ENCODE peak calls at places on chromosome 6, in six cellular contexts. W is SK-N-SH, E is K562, R is GM12878, Z is HCT116, V is H1. U is an unnamed sample.

GRCh38 chr6:150753404-150754184 is 111.9 kb upstream of the MTHFD1L start:
- DNase-seq in W (no peak), E (no peak), R (no peak), Z (no peak), V (no peak), U (no peak)

GRCh38 chr6:138593100-138593877 is 94.0 kb upstream of the NHSL1 start:
- DNase-seq in W (no peak), E (no peak), R (peak), Z (peak), V (no peak), U (no peak)

GRCh38 chr6:117078624-117079023 is 186.7 kb upstream of the VGLL2 start:
- DNase-seq in W (no peak), E (no peak), R (no peak), Z (no peak), V (no peak), U (no peak)

GRCh38 chr6:24864345-24864744 is 65.6 kb upstream of the ARMH2 start:
- DNase-seq in W (no peak), E (no peak), R (no peak), Z (no peak), V (no peak), U (no peak)

GRCh38 chr6:51382838-51383237 is 564.2 kb downstream of the TFAP2B start:
- DNase-seq in W (no peak), E (no peak), R (no peak), Z (no peak), V (no peak), U (no peak)

GRCh38 chr6:52213127-52213526 is 27.0 kb downstream of the IL17A start:
- DNase-seq in W (no peak), E (no peak), R (no peak), Z (no peak), V (no peak), U (no peak)

GRCh38 chr6:140601409-140601808 is 1227.0 kb upstream of the CITED2 start:
- DNase-seq in W (no peak), E (no peak), R (no peak), Z (no peak), V (no peak), U (no peak)

GRCh38 chr6:25922301-25922700 is 8.2 kb downstream of the SLC17A2 start:
- DNase-seq in W (no peak), E (no peak), R (no peak), Z (no peak), V (no peak), U (no peak)

GRCh38 chr6:31948753-31949413 is 3.0 kb downstream of the CFB start:
- DNase-seq in W (no peak), E (peak), R (no peak), Z (no peak), V (no peak), U (no peak)

GRCh38 chr6:143555582-143555981 is 44.1 kb upstream of the FUCA2 start:
- DNase-seq in W (no peak), E (no peak), R (no peak), Z (no peak), V (no peak), U (no peak)

GRCh38 chr6:144179817-144180216 is 29.5 kb downstream of the STX11 start:
- DNase-seq in W (no peak), E (no peak), R (no peak), Z (no peak), V (no peak), U (no peak)

GRCh38 chr6:12718025-12718424 is 1.5 kb downstream of the PHACTR1 start:
- DNase-seq in W (no peak), E (no peak), R (no peak), Z (no peak), V (no peak), U (no peak)

GRCh38 chr6:15038013-15038791 is 207.7 kb upstream of the JARID2 start:
- DNase-seq in W (no peak), E (no peak), R (no peak), Z (no peak), V (peak), U (no peak)

GRCh38 chr6:12196326-12196936 is 93.7 kb upstream of the EDN1 start:
- DNase-seq in W (no peak), E (no peak), R (no peak), Z (no peak), V (no peak), U (no peak)

GRCh38 chr6:83057705-83058321 is 7.8 kb downstream of the UBE3D start:
- DNase-seq in W (peak), E (peak), R (no peak), Z (peak), V (peak), U (peak)

GRCh38 chr6:130307752-130308361 is 58.0 kb upstream of the TMEM200A start:
- DNase-seq in W (no peak), E (no peak), R (no peak), Z (no peak), V (no peak), U (no peak)

GRCh38 chr6:137494281-137494966 is at the start of gene OLIG3:
- DNase-seq in W (no peak), E (no peak), R (no peak), Z (no peak), V (peak), U (no peak)

GRCh38 chr6:137904822-137905617 is 38.0 kb downstream of the TNFAIP3 start:
- DNase-seq in W (no peak), E (no peak), R (no peak), Z (no peak), V (no peak), U (no peak)

GRCh38 chr6:53800976-53801375 is 6.2 kb downstream of the LRRC1 start:
- DNase-seq in W (no peak), E (no peak), R (no peak), Z (no peak), V (no peak), U (no peak)

GRCh38 chr6:90393232-90393884 is 96.7 kb upstream of the BACH2 start:
- DNase-seq in W (peak), E (peak), R (no peak), Z (peak), V (peak), U (peak)

GRCh38 chr6:46290435-46290834 is 119.7 kb upstream of the ENPP5 start:
- DNase-seq in W (no peak), E (no peak), R (no peak), Z (no peak), V (no peak), U (no peak)

GRCh38 chr6:85127696-85128225 is 322.1 kb upstream of the NT5E start:
- DNase-seq in W (no peak), E (no peak), R (no peak), Z (no peak), V (no peak), U (no peak)

GRCh38 chr6:142824491-142824890 is 120.5 kb downstream of the HIVEP2 start:
- DNase-seq in W (no peak), E (no peak), R (no peak), Z (no peak), V (no peak), U (peak)

GRCh38 chr6:13431861-13432465 is 55.4 kb downstream of the GFOD1 start:
- DNase-seq in W (no peak), E (no peak), R (peak), Z (no peak), V (no peak), U (no peak)

GRCh38 chr6:38216451-38216850 is 396.9 kb downstream of the ZFAND3 start:
- DNase-seq in W (no peak), E (no peak), R (no peak), Z (no peak), V (no peak), U (no peak)

GRCh38 chr6:167826230-167827061 is at the start of gene AFDN:
- DNase-seq in W (peak), E (peak), R (no peak), Z (no peak), V (peak), U (peak)

GRCh38 chr6:42891199-42891722 is 11.8 kb downstream of the RPL7L1 start:
- DNase-seq in W (no peak), E (no peak), R (no peak), Z (no peak), V (no peak), U (no peak)

GRCh38 chr6:145704153-145704781 is 31.1 kb downstream of the EPM2A start:
- DNase-seq in W (peak), E (no peak), R (no peak), Z (no peak), V (no peak), U (no peak)

GRCh38 chr6:36755435-36756348 is 58.1 kb downstream of the RAB44 start:
- DNase-seq in W (no peak), E (no peak), R (peak), Z (no peak), V (no peak), U (peak)

GRCh38 chr6:153949606-153950005 is 89.4 kb upstream of the OPRM1 start:
- DNase-seq in W (no peak), E (no peak), R (no peak), Z (no peak), V (no peak), U (no peak)

GRCh38 chr6:160662842-160663241 is 1.2 kb downstream of the LPA start:
- DNase-seq in W (no peak), E (no peak), R (no peak), Z (no peak), V (no peak), U (no peak)

GRCh38 chr6:56491606-56492328 is 150.9 kb downstream of the DST start:
- DNase-seq in W (no peak), E (no peak), R (no peak), Z (no peak), V (no peak), U (no peak)

GRCh38 chr6:135451617-135452190 is 45.8 kb downstream of the AHI1 start:
- DNase-seq in W (peak), E (peak), R (no peak), Z (peak), V (no peak), U (no peak)

GRCh38 chr6:34654061-34654460 is 42.5 kb downstream of the ILRUN start:
- DNase-seq in W (no peak), E (no peak), R (no peak), Z (no peak), V (no peak), U (no peak)
- TF ChIP-seq JUND in W (no peak), E (no peak), R (no peak), Z (no peak), V (no peak), U (no peak)

GRCh38 chr6:41548098-41548840 is 2.1 kb downstream of the FOXP4 start:
- DNase-seq in W (no peak), E (no peak), R (no peak), Z (no peak), V (no peak), U (no peak)
- TF ChIP-seq JUND in W (no peak), E (no peak), R (no peak), Z (no peak), V (no peak), U (no peak)

DNA sequence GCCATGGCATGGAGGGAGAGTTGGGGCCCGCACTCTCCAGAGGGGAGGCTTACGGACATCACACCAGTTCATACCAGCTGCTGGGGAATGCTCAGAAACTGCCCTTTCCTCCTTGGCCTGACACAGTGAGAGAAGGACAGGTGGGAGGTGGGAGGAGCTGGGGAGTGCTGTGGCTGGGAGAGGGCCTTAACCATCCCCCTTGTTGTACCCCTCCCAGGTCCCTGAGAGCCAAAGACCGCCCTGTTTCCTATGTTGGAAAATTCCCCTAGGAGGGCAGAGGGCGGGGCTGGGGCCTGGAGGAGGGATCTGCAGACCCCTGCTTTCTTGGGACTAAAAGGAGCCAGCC is 24.1 kb downstream of the FOXP4 start:
- DNase-seq in W (no peak), E (no peak), R (no peak), Z (no peak), V (peak), U (no peak)
- TF ChIP-seq JUND in W (no peak), E (no peak), R (no peak), Z (no peak), V (no peak), U (no peak)

DNA sequence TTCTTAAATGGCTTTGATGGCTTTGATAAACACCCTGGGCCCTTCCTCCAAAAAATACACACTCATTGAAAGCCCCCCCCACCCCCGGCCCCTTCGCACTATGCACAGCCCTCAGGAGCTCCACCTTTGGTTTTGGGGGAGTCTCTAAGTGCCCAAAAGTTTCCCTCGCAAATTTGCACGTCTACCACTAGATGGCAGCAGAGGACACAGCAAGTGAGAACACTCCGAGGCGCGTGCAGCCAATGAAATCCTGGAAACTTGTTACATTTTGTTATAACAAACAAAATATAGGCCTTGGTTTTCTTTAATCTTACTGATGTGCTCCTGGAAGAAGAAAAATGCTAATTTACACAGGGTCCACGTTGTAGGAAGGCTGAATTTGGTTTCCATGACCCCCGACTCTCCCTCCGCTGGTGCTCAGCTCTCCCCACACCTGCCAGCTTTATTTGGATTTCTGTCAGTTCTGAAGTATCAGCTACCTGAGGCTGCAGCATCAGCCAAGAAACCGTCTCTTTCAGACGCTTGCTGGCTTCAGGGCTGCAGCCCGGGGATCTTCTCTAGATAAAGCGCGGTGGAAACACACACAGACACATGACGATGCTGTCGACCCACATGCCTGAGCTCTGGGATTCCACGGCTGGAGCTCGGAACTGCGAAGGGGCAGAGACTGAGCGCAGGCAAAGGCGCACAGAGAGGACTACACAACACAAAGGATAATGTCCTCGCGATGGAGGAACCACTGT is 148.3 kb upstream of the RPS6KA2 start:
- DNase-seq in W (peak), E (peak), R (no peak), Z (peak), V (peak), U (peak)
- TF ChIP-seq JUND in W (no peak), E (no peak), R (no peak), Z (no peak), V (no peak), U (no peak)

DNA sequence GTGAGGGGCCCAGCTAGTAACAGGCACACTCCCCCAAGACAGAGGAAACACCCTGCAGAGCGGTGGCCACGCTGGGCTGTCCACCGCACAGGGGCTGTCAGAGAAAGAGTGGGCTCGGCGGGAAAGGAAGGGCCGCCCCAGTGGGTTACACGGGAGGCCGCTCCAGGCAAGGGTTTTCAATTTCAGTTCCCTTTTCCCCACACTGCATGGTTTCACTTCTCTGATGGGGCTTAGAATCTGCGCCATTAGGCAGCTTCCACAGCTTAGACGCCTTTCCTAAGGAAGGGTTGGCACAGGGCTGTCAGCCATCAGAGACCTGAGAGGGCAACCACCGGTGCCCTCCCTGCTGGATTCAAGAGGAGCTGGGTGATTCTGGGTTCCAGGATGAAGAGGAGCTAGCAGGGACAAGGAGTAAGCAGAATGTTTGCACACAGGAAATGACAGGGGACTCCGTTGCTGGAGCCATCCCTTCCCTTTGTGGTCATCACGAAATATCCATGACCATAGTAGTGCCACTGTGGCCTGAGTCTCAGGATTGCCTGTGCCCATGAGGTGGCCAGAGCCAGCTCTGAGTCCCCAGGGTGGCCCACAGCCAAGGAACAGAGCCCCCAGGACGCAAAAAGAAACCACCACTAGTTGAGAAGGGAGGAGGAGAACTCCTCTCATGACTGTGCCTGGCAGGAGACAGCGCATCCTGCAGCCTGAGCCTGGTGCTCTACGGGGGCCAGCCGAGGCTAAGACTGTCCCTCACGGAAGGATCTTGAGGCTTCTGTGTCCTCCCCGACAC is 282.6 kb downstream of the NRN1 start:
- DNase-seq in W (no peak), E (no peak), R (peak), Z (no peak), V (no peak), U (no peak)
- TF ChIP-seq JUND in W (no peak), E (no peak), R (no peak), Z (no peak), V (no peak), U (no peak)

GRCh38 chr6:163756079-163756478 is 341.6 kb downstream of the QKI start:
- DNase-seq in W (no peak), E (no peak), R (peak), Z (no peak), V (no peak), U (no peak)

GRCh38 chr6:163751032-163751525 is 336.6 kb downstream of the QKI start:
- DNase-seq in W (no peak), E (no peak), R (no peak), Z (no peak), V (no peak), U (no peak)

GRCh38 chr6:163752446-163752845 is 337.9 kb downstream of the QKI start:
- DNase-seq in W (no peak), E (no peak), R (no peak), Z (no peak), V (no peak), U (no peak)

GRCh38 chr6:163754866-163755265 is 340.3 kb downstream of the QKI start:
- DNase-seq in W (no peak), E (no peak), R (no peak), Z (no peak), V (no peak), U (no peak)

GRCh38 chr6:163753430-163753829 is 338.9 kb downstream of the QKI start:
- DNase-seq in W (no peak), E (no peak), R (no peak), Z (no peak), V (no peak), U (no peak)
- TF ChIP-seq JUND in W (no peak), E (no peak), R (no peak), Z (no peak), V (no peak), U (no peak)